ENCODE peak calls at places on chromosomes 4 and X, in eight cellular contexts. One of them, this sample, is unnamed.

GRCh38 chrX:40153335-40154221 is 55.8 kb upstream of the BCOR start:
- DNase-seq in activated effector memory CD4-positive, alpha-beta T cell treated with Interleukin-2 at 50 U/mL for 16 hours: peak
- DNase-seq in suprapubic skin: no peak
- DNase-seq in NCI-H2171: no peak
- DNase-seq in dermis microvascular lymphatic vessel endothelial cell: no peak
- DNase-seq in NCI-H446: no peak
- DNase-seq in tibial artery: peak
- DNase-seq in fibroblast of lung: no peak
- DNase-seq in this sample: no peak

GRCh38 chr4:103075435-103075893 is 1.1 kb downstream of the SLC9B2 start:
- DNase-seq in dermis microvascular lymphatic vessel endothelial cell: peak
- DNase-seq in fibroblast of lung: peak
- DNase-seq in activated effector memory CD4-positive, alpha-beta T cell treated with Interleukin-2 at 50 U/mL for 16 hours: no peak
- DNase-seq in suprapubic skin: no peak
- DNase-seq in NCI-H446: no peak
- DNase-seq in NCI-H2171: no peak
- DNase-seq in tibial artery: no peak
- DNase-seq in this sample: no peak

GRCh38 chr4:113116414-113117345 is 67.2 kb downstream of the ANK2 start:
- DNase-seq in suprapubic skin: no peak
- DNase-seq in tibial artery: no peak
- DNase-seq in activated effector memory CD4-positive, alpha-beta T cell treated with Interleukin-2 at 50 U/mL for 16 hours: no peak
- DNase-seq in NCI-H446: no peak
- DNase-seq in dermis microvascular lymphatic vessel endothelial cell: no peak
- DNase-seq in NCI-H2171: no peak
- DNase-seq in fibroblast of lung: peak
- DNase-seq in this sample: no peak

GRCh38 chr4:76950052-76950845 is 697 bp downstream of the SEPTIN11 start:
- DNase-seq in dermis microvascular lymphatic vessel endothelial cell: peak
- DNase-seq in NCI-H2171: no peak
- DNase-seq in fibroblast of lung: peak
- DNase-seq in suprapubic skin: peak
- DNase-seq in tibial artery: peak
- DNase-seq in NCI-H446: no peak
- DNase-seq in activated effector memory CD4-positive, alpha-beta T cell treated with Interleukin-2 at 50 U/mL for 16 hours: peak
- DNase-seq in this sample: peak

GRCh38 chr4:54643958-54644357 is 13.8 kb upstream of the KIT start:
- DNase-seq in suprapubic skin: no peak
- DNase-seq in dermis microvascular lymphatic vessel endothelial cell: no peak
- DNase-seq in tibial artery: no peak
- DNase-seq in NCI-H2171: no peak
- DNase-seq in fibroblast of lung: no peak
- DNase-seq in NCI-H446: no peak
- DNase-seq in activated effector memory CD4-positive, alpha-beta T cell treated with Interleukin-2 at 50 U/mL for 16 hours: no peak
- DNase-seq in this sample: no peak

GRCh38 chr4:7828926-7829325 is 110.7 kb downstream of the AFAP1 start:
- DNase-seq in suprapubic skin: no peak
- DNase-seq in tibial artery: no peak
- DNase-seq in NCI-H2171: no peak
- DNase-seq in activated effector memory CD4-positive, alpha-beta T cell treated with Interleukin-2 at 50 U/mL for 16 hours: no peak
- DNase-seq in fibroblast of lung: peak
- DNase-seq in NCI-H446: no peak
- DNase-seq in dermis microvascular lymphatic vessel endothelial cell: peak
- DNase-seq in this sample: peak

GRCh38 chrX:119625843-119626242 is 19.6 kb upstream of the NKRF start:
- DNase-seq in NCI-H2171: no peak
- DNase-seq in dermis microvascular lymphatic vessel endothelial cell: no peak
- DNase-seq in NCI-H446: no peak
- DNase-seq in activated effector memory CD4-positive, alpha-beta T cell treated with Interleukin-2 at 50 U/mL for 16 hours: no peak
- DNase-seq in suprapubic skin: no peak
- DNase-seq in fibroblast of lung: no peak
- DNase-seq in tibial artery: no peak
- DNase-seq in this sample: no peak

GRCh38 chr4:39446842-39447573 is 11.7 kb downstream of the RPL9 start:
- DNase-seq in tibial artery: peak
- DNase-seq in NCI-H446: no peak
- DNase-seq in dermis microvascular lymphatic vessel endothelial cell: peak
- DNase-seq in activated effector memory CD4-positive, alpha-beta T cell treated with Interleukin-2 at 50 U/mL for 16 hours: no peak
- DNase-seq in NCI-H2171: no peak
- DNase-seq in fibroblast of lung: peak
- DNase-seq in suprapubic skin: peak
- DNase-seq in this sample: peak

GRCh38 chr4:5361968-5362367 is 310.7 kb downstream of the STK32B start:
- DNase-seq in NCI-H446: no peak
- DNase-seq in dermis microvascular lymphatic vessel endothelial cell: peak
- DNase-seq in NCI-H2171: no peak
- DNase-seq in suprapubic skin: no peak
- DNase-seq in activated effector memory CD4-positive, alpha-beta T cell treated with Interleukin-2 at 50 U/mL for 16 hours: no peak
- DNase-seq in fibroblast of lung: no peak
- DNase-seq in tibial artery: no peak
- DNase-seq in this sample: no peak

GRCh38 chrX:38634665-38635064 is 73.3 kb downstream of the TSPAN7 start:
- DNase-seq in tibial artery: no peak
- DNase-seq in fibroblast of lung: no peak
- DNase-seq in NCI-H446: no peak
- DNase-seq in NCI-H2171: no peak
- DNase-seq in suprapubic skin: no peak
- DNase-seq in activated effector memory CD4-positive, alpha-beta T cell treated with Interleukin-2 at 50 U/mL for 16 hours: no peak
- DNase-seq in dermis microvascular lymphatic vessel endothelial cell: no peak
- DNase-seq in this sample: no peak

GRCh38 chrX:41029332-41029731 is 55.9 kb upstream of the USP9X start:
- DNase-seq in dermis microvascular lymphatic vessel endothelial cell: no peak
- DNase-seq in tibial artery: no peak
- DNase-seq in activated effector memory CD4-positive, alpha-beta T cell treated with Interleukin-2 at 50 U/mL for 16 hours: no peak
- DNase-seq in fibroblast of lung: no peak
- DNase-seq in NCI-H2171: no peak
- DNase-seq in NCI-H446: no peak
- DNase-seq in suprapubic skin: no peak
- DNase-seq in this sample: no peak

GRCh38 chr4:177696438-177696966 is 254.3 kb upstream of the AGA start:
- DNase-seq in activated effector memory CD4-positive, alpha-beta T cell treated with Interleukin-2 at 50 U/mL for 16 hours: no peak
- DNase-seq in NCI-H446: no peak
- DNase-seq in dermis microvascular lymphatic vessel endothelial cell: no peak
- DNase-seq in fibroblast of lung: peak
- DNase-seq in tibial artery: no peak
- DNase-seq in NCI-H2171: no peak
- DNase-seq in suprapubic skin: no peak
- DNase-seq in this sample: no peak

GRCh38 chrX:46551494-46552128 is 6.4 kb upstream of the ZNF674 start:
- DNase-seq in activated effector memory CD4-positive, alpha-beta T cell treated with Interleukin-2 at 50 U/mL for 16 hours: no peak
- DNase-seq in NCI-H446: no peak
- DNase-seq in dermis microvascular lymphatic vessel endothelial cell: no peak
- DNase-seq in fibroblast of lung: peak
- DNase-seq in NCI-H2171: no peak
- DNase-seq in suprapubic skin: no peak
- DNase-seq in tibial artery: no peak
- DNase-seq in this sample: no peak

GRCh38 chrX:136162827-136163427 is 15.6 kb downstream of the FHL1 start:
- DNase-seq in tibial artery: peak
- DNase-seq in suprapubic skin: no peak
- DNase-seq in NCI-H2171: no peak
- DNase-seq in dermis microvascular lymphatic vessel endothelial cell: peak
- DNase-seq in fibroblast of lung: peak
- DNase-seq in NCI-H446: peak
- DNase-seq in activated effector memory CD4-positive, alpha-beta T cell treated with Interleukin-2 at 50 U/mL for 16 hours: peak
- DNase-seq in this sample: no peak

GRCh38 chr4:182736207-182736606 is 181.0 kb downstream of the DCTD start:
- DNase-seq in activated effector memory CD4-positive, alpha-beta T cell treated with Interleukin-2 at 50 U/mL for 16 hours: no peak
- DNase-seq in suprapubic skin: no peak
- DNase-seq in NCI-H2171: peak
- DNase-seq in dermis microvascular lymphatic vessel endothelial cell: no peak
- DNase-seq in NCI-H446: no peak
- DNase-seq in fibroblast of lung: no peak
- DNase-seq in tibial artery: no peak
- DNase-seq in this sample: no peak